ENCODE peak calls at places on chromosomes 5 and 9, in nine cellular contexts. N is erythroblast; E is GM03348; Y is midbrain; P is CD4-positive, alpha-beta T cell; X is HT1080; G is T follicular helper cell; S is activated T-cell treated with anti-CD3 and anti-CD28 coated beads for 4 hours; F is GM23248. T is an unnamed sample.

GRCh38 chr5:154806176-154806575 is 44.2 kb downstream of the FAXDC2 start:
- DNase-seq in N (no peak), E (no peak), Y (no peak), P (no peak), X (no peak), G (no peak), S (no peak), F (no peak), T (no peak)

GRCh38 chr9:27421567-27421966 is 102.5 kb upstream of the IFNK start:
- DNase-seq in N (no peak), E (peak; percentile 18), Y (no peak), P (no peak), X (peak; percentile 5), G (no peak), S (no peak), F (no peak), T (no peak)

GRCh38 chr9:89674667-89675402 is 70.0 kb downstream of the GADD45G start:
- DNase-seq in N (no peak), E (no peak), Y (no peak), P (no peak), X (no peak), G (no peak), S (no peak), F (peak; percentile 20), T (no peak)

GRCh38 chr5:1021136-1021968 is 12.8 kb downstream of the NKD2 start:
- DNase-seq in N (no peak), E (no peak), Y (no peak), P (no peak), X (no peak), G (no peak), S (no peak), F (peak; percentile 41), T (no peak)

GRCh38 chr9:125493384-125493783 is 213.6 kb downstream of the MAPKAP1 start:
- DNase-seq in N (no peak), E (no peak), Y (no peak), P (no peak), X (no peak), G (no peak), S (no peak), F (no peak), T (no peak)

GRCh38 chr5:118326496-118327045 is 661.8 kb downstream of the DTWD2 start:
- DNase-seq in N (no peak), E (no peak), Y (no peak), P (no peak), X (peak; percentile 56), G (no peak), S (no peak), F (no peak), T (no peak)

GRCh38 chr9:114677418-114677817 is 4.6 kb downstream of the TEX48 start:
- DNase-seq in N (peak; percentile 79), E (peak; percentile 92), Y (no peak), P (no peak), X (peak; percentile 97), G (no peak), S (no peak), F (peak; percentile 99), T (no peak)

GRCh38 chr9:111728617-111729366 is 65.9 kb downstream of the SHOC1 start:
- DNase-seq in N (no peak), E (peak; percentile 42), Y (no peak), P (no peak), X (peak; percentile 92), G (no peak), S (no peak), F (peak; percentile 75), T (no peak)

GRCh38 chr5:132883261-132883834 is 9.9 kb downstream of the LEAP2 start:
- DNase-seq in N (peak; percentile 71), E (peak; percentile 71), Y (peak; percentile 76), P (no peak), X (peak; percentile 69), G (no peak), S (peak; percentile 11), F (peak; percentile 89), T (no peak)

GRCh38 chr9:134171316-134172197 is 7.2 kb upstream of the RNU6ATAC start:
- DNase-seq in N (no peak), E (peak; percentile 60), Y (no peak), P (no peak), X (peak; percentile 24), G (no peak), S (no peak), F (peak; percentile 87), T (no peak)

GRCh38 chr9:86943223-86943870 is 4.0 kb downstream of the GAS1 start:
- DNase-seq in N (no peak), E (no peak), Y (no peak), P (no peak), X (no peak), G (no peak), S (no peak), F (peak; percentile 21), T (no peak)

T was measured in memory B cell.